ENCODE peak calls at places on chromosomes 1 and 21, in nine cellular contexts. E is A549, I is progenitor cell of endocrine pancreas, N is upper lobe of right lung, Y is omental fat pad, Q is AG04450, K is neural crest cell, X is kidney, Z is Peyer's patch. O is an unnamed sample.

GRCh38 chr1:224435318-224435763 is 744 bp upstream of the WDR26 start:
- DNase-seq in N (no peak), E (no peak), X (no peak), Z (no peak), Y (no peak), K (no peak), I (no peak), Q (peak), O (no peak)

GRCh38 chr1:161719325-161719611 is 2.1 kb upstream of the FCRLB start:
- DNase-seq in Y (no peak), K (no peak), X (no peak), I (no peak), E (no peak), N (no peak), Q (no peak), Z (no peak), O (no peak)

GRCh38 chr1:208025036-208025435 is 114.1 kb upstream of the CD34 start:
- DNase-seq in N (peak), Y (no peak), Z (no peak), X (peak), K (no peak), E (no peak), I (no peak), Q (no peak), O (no peak)

GRCh38 chr21:27112186-27112585 is 145.3 kb upstream of the ADAMTS5 start:
- DNase-seq in Y (no peak), K (no peak), E (no peak), Z (no peak), X (no peak), I (no peak), N (no peak), Q (no peak), O (no peak)

GRCh38 chr1:19949016-19949415 is 25.6 kb upstream of the PLA2G2E start:
- DNase-seq in Y (no peak), N (no peak), Z (no peak), E (peak), X (no peak), I (no peak), K (no peak), Q (peak), O (peak)

GRCh38 chr1:7299994-7300393 is 471.1 kb upstream of the VAMP3 start:
- DNase-seq in Y (no peak), N (no peak), X (no peak), I (no peak), E (peak), K (no peak), Q (peak), Z (no peak), O (peak)

GRCh38 chr21:38303300-38303699 is 46.5 kb downstream of the KCNJ15 start:
- DNase-seq in Z (no peak), Y (no peak), K (no peak), Q (no peak), N (no peak), E (peak), I (no peak), X (no peak), O (peak)

GRCh38 chr1:89943846-89944781 is 50.8 kb upstream of the ZNF326 start:
- DNase-seq in Y (no peak), X (no peak), Z (no peak), I (no peak), K (no peak), N (no peak), Q (no peak), E (no peak), O (no peak)

GRCh38 chr1:223840254-223840653 is 5.5 kb downstream of the TP53BP2 start:
- DNase-seq in E (no peak), Z (no peak), Y (no peak), I (no peak), K (no peak), Q (no peak), X (no peak), N (no peak), O (no peak)

GRCh38 chr1:18799454-18799853 is 60.0 kb downstream of the TAS1R2 start:
- DNase-seq in I (no peak), Z (no peak), N (no peak), K (no peak), E (no peak), Q (no peak), X (no peak), Y (no peak), O (no peak)

GRCh38 chr1:26340047-26340481 is 13.9 kb downstream of the CRYBG2 start:
- DNase-seq in X (no peak), Z (no peak), K (no peak), E (no peak), Y (no peak), I (no peak), N (no peak), Q (no peak), O (no peak)

GRCh38 chr1:26412180-26412840 is 1.7 kb downstream of the LIN28A start:
- DNase-seq in E (peak), Q (no peak), K (no peak), Y (no peak), N (peak), I (no peak), Z (peak), X (no peak), O (no peak)

GRCh38 chr1:163912491-163912890 is 590.7 kb downstream of the NUF2 start:
- DNase-seq in Y (no peak), Z (no peak), I (no peak), X (no peak), K (no peak), Q (no peak), N (no peak), E (no peak), O (no peak)

GRCh38 chr21:24594082-24594481 is 1013.2 kb downstream of the MRPL39 start:
- DNase-seq in E (no peak), Z (no peak), N (no peak), X (no peak), I (no peak), Q (no peak), Y (no peak), K (no peak), O (no peak)

GRCh38 chr1:8879348-8880067 is 1.0 kb upstream of the ENO1 start:
- DNase-seq in Q (no peak), I (no peak), K (no peak), X (no peak), E (no peak), Y (no peak), N (no peak), Z (no peak), O (no peak)
- TF ChIP-seq CTCF in Q (peak), I (peak), K (no peak), X (no peak), E (no peak), Y (no peak), N (no peak), Z (peak), O (no peak)

GRCh38 chr1:203996126-203996525 is 76.8 kb upstream of the SOX13 start:
- DNase-seq in X (no peak), Y (no peak), E (peak), Q (no peak), I (no peak), K (peak), Z (no peak), N (no peak), O (no peak)
- TF ChIP-seq CTCF in X (no peak), Y (no peak), E (no peak), Q (no peak), I (no peak), K (no peak), Z (no peak), N (no peak), O (no peak)

GRCh38 chr1:27928216-27928954 is 6.4 kb upstream of the SMPDL3B start:
- DNase-seq in N (peak), Z (no peak), E (peak), I (no peak), Y (no peak), Q (no peak), K (no peak), X (peak), O (no peak)
- TF ChIP-seq CTCF in N (no peak), Z (no peak), E (no peak), I (no peak), Y (no peak), Q (no peak), K (no peak), X (no peak), O (no peak)

GRCh38 chr1:99465176-99465900 is 180.6 kb upstream of the PALMD start:
- DNase-seq in K (no peak), I (no peak), X (no peak), N (no peak), Y (no peak), Q (no peak), E (no peak), Z (no peak), O (no peak)
- TF ChIP-seq CTCF in K (no peak), I (no peak), X (no peak), N (no peak), Y (no peak), Q (peak), E (no peak), Z (no peak), O (no peak)

GRCh38 chr1:167994560-167994959 is 57.7 kb upstream of the MPC2 start:
- DNase-seq in I (no peak), E (no peak), Z (no peak), N (no peak), X (no peak), Y (no peak), Q (no peak), K (no peak), O (no peak)
- TF ChIP-seq CTCF in I (no peak), E (no peak), Z (no peak), N (no peak), X (no peak), Y (no peak), Q (no peak), K (no peak), O (no peak)

DNA sequence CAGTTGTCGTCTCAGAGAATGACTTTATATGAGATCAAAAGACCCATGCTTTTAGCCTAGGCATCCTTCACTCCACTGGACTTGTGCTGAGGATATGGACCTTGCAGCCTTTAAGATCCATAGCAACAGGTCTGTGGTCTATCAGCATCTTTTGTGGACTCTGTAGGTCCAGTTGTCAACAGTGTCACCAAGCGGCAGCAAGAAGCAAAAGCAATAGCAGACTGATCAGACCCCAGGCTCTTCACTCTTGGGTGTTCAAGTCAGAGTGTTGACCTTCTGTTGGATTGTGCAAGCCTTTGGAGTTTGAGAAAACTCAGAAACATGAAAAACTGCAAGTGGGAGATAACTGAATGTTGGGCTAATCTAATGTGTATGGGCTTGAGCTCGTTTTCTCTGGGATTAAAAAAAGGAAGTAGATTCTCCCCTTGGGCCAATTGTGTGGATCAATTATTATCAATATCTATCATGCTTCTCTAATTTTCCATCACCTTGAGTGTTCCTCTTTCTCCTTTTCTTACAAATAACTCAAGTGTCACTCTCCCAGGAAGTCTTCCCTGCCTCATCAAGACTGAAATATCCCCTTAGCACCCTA is 144.2 kb downstream of the LYPLAL1 start:
- DNase-seq in K (no peak), X (no peak), N (no peak), Q (no peak), Y (no peak), E (peak), Z (no peak), I (no peak), O (no peak)
- TF ChIP-seq CTCF in K (peak), X (no peak), N (peak), Q (no peak), Y (no peak), E (no peak), Z (no peak), I (peak), O (no peak)

GRCh38 chr1:112395832-112396667 is at the start of gene CTTNBP2NL:
- DNase-seq in I (peak), Z (peak), Q (peak), K (peak), Y (peak), E (peak), X (peak), N (peak), O (peak)
- TF ChIP-seq CTCF in I (no peak), Z (no peak), Q (no peak), K (no peak), Y (no peak), E (no peak), X (no peak), N (no peak), O (no peak)

GRCh38 chr1:174726167-174726879 is 273.4 kb upstream of the CACYBP start:
- DNase-seq in Y (no peak), Z (no peak), Q (peak), K (no peak), X (no peak), I (no peak), N (no peak), E (peak), O (no peak)

GRCh38 chr1:174721246-174721645 is 273.5 kb downstream of the GPR52 start:
- DNase-seq in Q (no peak), K (no peak), Z (no peak), I (no peak), Y (no peak), N (no peak), X (no peak), E (no peak), O (no peak)

GRCh38 chr1:174723815-174724214 is 275.9 kb upstream of the CACYBP start:
- DNase-seq in I (no peak), X (no peak), Z (no peak), E (no peak), Y (no peak), N (no peak), K (no peak), Q (no peak), O (no peak)

GRCh38 chr1:174726880-174727585 is 272.7 kb upstream of the CACYBP start:
- DNase-seq in Q (no peak), Y (no peak), I (no peak), K (no peak), Z (no peak), E (no peak), X (no peak), N (no peak), O (no peak)
- TF ChIP-seq CTCF in Q (no peak), Y (no peak), I (no peak), K (peak), Z (no peak), E (no peak), X (no peak), N (no peak), O (no peak)

DNA sequence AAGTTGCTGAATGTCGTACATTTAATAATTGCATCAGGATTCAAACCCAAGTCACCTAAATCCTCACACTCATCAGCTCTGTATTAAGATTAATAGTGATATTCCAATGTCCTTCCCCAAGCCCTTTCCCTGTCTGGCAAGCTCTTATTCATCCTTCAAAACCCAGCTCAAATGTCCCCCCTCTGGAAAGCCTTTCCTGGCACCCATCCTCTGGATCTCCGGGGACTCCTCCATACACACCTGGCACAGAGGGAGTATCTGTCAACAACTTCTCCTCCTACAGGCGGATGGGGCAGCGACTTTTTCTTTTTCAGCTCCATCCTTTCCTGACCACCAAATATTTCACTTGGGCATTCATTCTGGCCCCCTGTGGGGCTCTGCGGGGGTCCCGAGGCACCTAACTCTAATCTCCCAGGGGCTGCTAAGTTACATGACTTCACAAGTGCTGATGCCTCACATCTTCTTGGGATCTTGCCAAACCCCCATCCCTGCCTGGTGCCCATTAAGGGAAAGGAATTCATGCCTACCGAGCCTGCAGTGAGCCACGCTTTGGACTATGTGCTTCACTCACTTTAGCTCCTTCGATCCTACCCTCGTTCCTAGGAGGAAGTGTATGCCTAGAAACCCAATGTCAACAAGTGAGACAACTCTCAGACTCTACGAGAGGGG is 15.2 kb downstream of the TINAGL1 start:
- DNase-seq in N (peak), X (peak), Y (no peak), E (peak), Q (no peak), Z (no peak), I (no peak), K (no peak), O (peak)
- TF ChIP-seq CTCF in N (no peak), X (no peak), Y (no peak), E (no peak), Q (no peak), Z (no peak), I (no peak), K (no peak), O (no peak)

O was measured in RWPE1.